ENCODE peak calls at places on chromosome 6, in six cellular contexts. K is A549, J is GM13977, O is kidney epithelial cell, F is foreskin fibroblast, R is endothelial cell. B is an unnamed sample.

GRCh38 chr6:30781697-30782424 is 37.5 kb upstream of the IER3 start:
- DNase-seq in K (peak; percentile 97), J (no peak), O (peak; percentile 94), F (peak; percentile 98), R (no peak), B (peak; percentile 97)

GRCh38 chr6:170366248-170366960 is 59.8 kb downstream of the FAM120B start:
- DNase-seq in K (no peak), J (no peak), O (no peak), F (no peak), R (no peak), B (no peak)

GRCh38 chr6:126060400-126060799 is 74.1 kb downstream of the TRMT11 start:
- DNase-seq in K (no peak), J (no peak), O (no peak), F (no peak), R (no peak), B (no peak)

GRCh38 chr6:166862978-166863530 is 93.3 kb downstream of the RNASET2 start:
- DNase-seq in K (no peak), J (no peak), O (no peak), F (no peak), R (no peak), B (no peak)

GRCh38 chr6:127923135-127923534 is 22.3 kb upstream of the THEMIS start:
- DNase-seq in K (no peak), J (no peak), O (no peak), F (no peak), R (no peak), B (no peak)

GRCh38 chr6:56004421-56004820 is 129.0 kb upstream of the BMP5 start:
- DNase-seq in K (no peak), J (no peak), O (no peak), F (peak; percentile 74), R (no peak), B (no peak)

GRCh38 chr6:117506180-117506835 is 23.8 kb downstream of the DCBLD1 start:
- DNase-seq in K (peak; percentile 42), J (no peak), O (no peak), F (no peak), R (no peak), B (no peak)

GRCh38 chr6:21999012-21999528 is 297.8 kb downstream of the PRL start:
- DNase-seq in K (no peak), J (no peak), O (peak; percentile 44), F (no peak), R (no peak), B (no peak)

GRCh38 chr6:32116674-32117073 is 7.5 kb upstream of the TNXB start:
- DNase-seq in K (no peak), J (peak; percentile 42), O (no peak), F (no peak), R (no peak), B (no peak)

GRCh38 chr6:45472383-45472782 is 94.6 kb upstream of the SUPT3H start:
- DNase-seq in K (no peak), J (no peak), O (no peak), F (peak; percentile 44), R (no peak), B (no peak)

GRCh38 chr6:132713355-132714134 is at the start of gene VNN1:
- DNase-seq in K (no peak), J (no peak), O (no peak), F (peak; percentile 30), R (no peak), B (no peak)

DNA sequence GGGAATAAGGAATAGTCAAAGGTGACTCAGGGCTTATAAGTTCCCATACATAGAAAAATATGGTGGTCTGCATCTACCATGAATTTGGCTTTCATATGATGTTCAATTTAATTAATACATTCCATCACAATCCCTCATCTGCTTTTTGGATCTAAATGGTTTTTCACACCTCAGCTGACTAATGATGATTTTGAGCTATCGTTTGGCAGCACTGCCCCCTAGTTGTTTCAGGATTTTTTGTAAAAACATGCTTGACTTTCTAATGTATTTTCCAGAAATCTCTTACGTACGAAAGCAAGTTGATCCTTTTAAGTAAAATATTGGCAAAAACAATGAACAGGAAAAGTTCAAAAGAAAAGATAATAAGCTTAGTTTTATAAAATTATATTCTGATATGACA is 408.6 kb upstream of the ADGRB3 start:
- DNase-seq in K (no peak), J (no peak), O (no peak), F (no peak), R (peak; percentile 8), B (no peak)
- TF ChIP-seq CTCF in K (no peak), J (peak; percentile 52), O (peak; percentile 33), F (no peak), R (peak; percentile 45), B (peak; percentile 57)

GRCh38 chr6:24933868-24934401 is 1.8 kb downstream of the RIPOR2 start:
- DNase-seq in K (peak; percentile 35), J (no peak), O (no peak), F (no peak), R (peak; percentile 43), B (no peak)
- TF ChIP-seq CTCF in K (peak; percentile 27), J (peak; percentile 86), O (peak; percentile 33), F (peak; percentile 23), R (peak; percentile 70), B (peak; percentile 72)

DNA sequence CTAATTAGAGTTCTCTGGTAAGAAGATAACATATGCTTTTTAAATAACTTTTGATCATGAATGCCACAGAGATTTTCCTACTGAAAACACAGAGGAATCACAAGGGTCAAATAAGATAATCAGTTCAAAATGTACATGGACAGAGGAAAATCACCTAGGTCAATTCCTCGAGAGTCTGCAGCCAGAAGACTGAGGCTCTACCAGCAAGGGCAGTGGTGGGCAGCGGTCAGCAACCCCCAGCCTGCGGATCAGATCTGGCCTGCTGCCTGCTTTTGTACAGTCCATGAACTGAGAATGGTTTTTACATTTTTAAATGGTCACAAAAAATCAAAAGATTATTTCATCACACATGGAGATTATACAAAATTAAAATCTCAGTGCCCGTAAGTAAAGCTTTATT is 79.0 kb downstream of the FYN start:
- DNase-seq in K (no peak), J (no peak), O (no peak), F (no peak), R (no peak), B (no peak)
- TF ChIP-seq CTCF in K (no peak), J (no peak), O (no peak), F (no peak), R (no peak), B (no peak)

GRCh38 chr6:136662347-136663237 is 112.4 kb upstream of the MAP7 start:
- DNase-seq in K (no peak), J (no peak), O (no peak), F (no peak), R (no peak), B (no peak)
- TF ChIP-seq CTCF in K (no peak), J (no peak), O (no peak), F (no peak), R (no peak), B (no peak)

GRCh38 chr6:42021847-42022754 is 28.2 kb upstream of the TAF8 start:
- DNase-seq in K (no peak), J (peak; percentile 56), O (no peak), F (no peak), R (no peak), B (no peak)
- TF ChIP-seq CTCF in K (no peak), J (no peak), O (no peak), F (no peak), R (no peak), B (no peak)

GRCh38 chr6:88869263-88870023 is 94.0 kb downstream of the RNGTT start:
- DNase-seq in K (no peak), J (no peak), O (no peak), F (peak; percentile 17), R (no peak), B (peak; percentile 31)

GRCh38 chr6:88872962-88873361 is 90.5 kb downstream of the RNGTT start:
- DNase-seq in K (no peak), J (no peak), O (no peak), F (no peak), R (no peak), B (no peak)

GRCh38 chr6:88868559-88868860 is 94.9 kb downstream of the RNGTT start:
- DNase-seq in K (no peak), J (no peak), O (no peak), F (no peak), R (no peak), B (no peak)

GRCh38 chr6:88871498-88871897 is 91.9 kb downstream of the RNGTT start:
- DNase-seq in K (no peak), J (no peak), O (no peak), F (no peak), R (no peak), B (no peak)

GRCh38 chr6:88870728-88871330 is 92.6 kb downstream of the RNGTT start:
- DNase-seq in K (peak; percentile 49), J (peak; percentile 10), O (peak; percentile 21), F (peak; percentile 43), R (peak; percentile 30), B (peak; percentile 43)
- TF ChIP-seq CTCF in K (peak; percentile 68), J (peak; percentile 51), O (peak; percentile 46), F (peak; percentile 45), R (peak; percentile 53), B (peak; percentile 68)

GRCh38 chr6:138387577-138388368 is 10.1 kb downstream of the SMIM28 start:
- DNase-seq in K (no peak), J (no peak), O (no peak), F (no peak), R (no peak), B (no peak)
- TF ChIP-seq CTCF in K (no peak), J (no peak), O (no peak), F (no peak), R (no peak), B (no peak)

DNA sequence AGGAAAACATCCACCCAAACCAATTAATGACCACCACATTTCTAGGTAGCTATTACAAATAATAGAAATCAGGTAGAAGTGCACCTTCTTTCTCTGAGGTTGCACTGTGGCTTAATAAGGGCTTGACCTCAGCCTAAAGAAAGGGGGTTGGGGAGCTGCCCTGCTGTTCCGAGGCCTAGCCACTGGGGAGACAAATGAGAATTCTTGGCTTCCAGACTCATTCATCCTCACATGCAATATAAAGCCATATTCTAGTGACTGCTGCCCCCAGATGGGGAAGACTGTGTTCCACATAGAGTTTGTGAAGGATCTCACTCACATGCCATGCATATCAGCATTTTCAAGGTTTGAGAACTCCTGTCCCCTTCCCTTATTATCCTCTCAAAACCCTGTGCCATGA is 22.9 kb downstream of the SAYSD1 start:
- DNase-seq in K (no peak), J (no peak), O (no peak), F (no peak), R (peak; percentile 54), B (no peak)
- TF ChIP-seq CTCF in K (no peak), J (peak; percentile 19), O (no peak), F (no peak), R (peak; percentile 31), B (peak; percentile 5)

GRCh38 chr6:99612551-99613397 is 6.1 kb downstream of the PRDM13 start:
- DNase-seq in K (no peak), J (no peak), O (no peak), F (no peak), R (no peak), B (no peak)

GRCh38 chr6:99613705-99614429 is 7.2 kb downstream of the PRDM13 start:
- DNase-seq in K (peak; percentile 16), J (peak; percentile 73), O (no peak), F (no peak), R (no peak), B (no peak)

GRCh38 chr6:99613398-99613704 is 6.7 kb downstream of the PRDM13 start:
- DNase-seq in K (peak; percentile 66), J (peak; percentile 81), O (no peak), F (no peak), R (peak; percentile 82), B (no peak)

GRCh38 chr6:99617131-99617530 is 10.5 kb downstream of the PRDM13 start:
- DNase-seq in K (no peak), J (no peak), O (no peak), F (no peak), R (no peak), B (no peak)

GRCh38 chr6:99614430-99615161 is 8.0 kb downstream of the PRDM13 start:
- DNase-seq in K (peak; percentile 46), J (no peak), O (no peak), F (no peak), R (no peak), B (no peak)
- TF ChIP-seq CTCF in K (no peak), J (no peak), O (no peak), F (no peak), R (peak; percentile 6), B (no peak)

B was measured in epithelial cell of proximal tubule.